ENCODE peak calls at places on chromosomes 16 and 17, in five cellular contexts. R, K, Q, F and P are unnamed samples.

GRCh38 chr17:57433396-57433944 is 177.1 kb downstream of the MSI2 start:
- DNase-seq in R (no peak), K (no peak), Q (no peak), F (no peak), P (no peak)

GRCh38 chr16:87580855-87581261 is 21.4 kb upstream of the JPH3 start:
- DNase-seq in R (no peak), K (no peak), Q (no peak), F (peak), P (no peak)

GRCh38 chr16:58464916-58465731 is 34.8 kb upstream of the NDRG4 start:
- DNase-seq in R (no peak), K (no peak), Q (no peak), F (no peak), P (no peak)

GRCh38 chr16:14015017-14015416 is 56.1 kb upstream of the MRTFB start:
- DNase-seq in R (no peak), K (no peak), Q (no peak), F (no peak), P (no peak)

GRCh38 chr16:528111-529011 is 849 bp downstream of the CAPN15 start:
- DNase-seq in R (no peak), K (no peak), Q (no peak), F (peak), P (peak)

GRCh38 chr17:67994827-67995567 is 1.3 kb downstream of the C17orf58 start:
- DNase-seq in R (no peak), K (no peak), Q (no peak), F (no peak), P (no peak)

GRCh38 chr17:67244621-67245072 is 349 bp downstream of the HELZ start:
- DNase-seq in R (no peak), K (peak), Q (no peak), F (peak), P (peak)

GRCh38 chr16:3413730-3414379 is 12.8 kb downstream of the ZNF174 start:
- DNase-seq in R (no peak), K (no peak), Q (no peak), F (no peak), P (no peak)

GRCh38 chr17:16820161-16820877 is 130.3 kb downstream of the CCDC144A start:
- DNase-seq in R (no peak), K (no peak), Q (no peak), F (no peak), P (no peak)

GRCh38 chr17:66272699-66273390 is 29.6 kb upstream of the PRKCA start:
- DNase-seq in R (no peak), K (no peak), Q (no peak), F (peak), P (no peak)

GRCh38 chr16:2527071-2527783 is 4.0 kb downstream of the CEMP1 start:
- DNase-seq in R (no peak), K (no peak), Q (no peak), F (no peak), P (no peak)

GRCh38 chr16:86215979-86216585 is 294.2 kb upstream of the FOXF1 start:
- DNase-seq in R (no peak), K (no peak), Q (no peak), F (no peak), P (no peak)

GRCh38 chr17:8108972-8109668 is 9.2 kb downstream of the ALOXE3 start:
- DNase-seq in R (no peak), K (no peak), Q (no peak), F (no peak), P (no peak)

GRCh38 chr17:9324864-9325263 is 250.8 kb downstream of the STX8 start:
- DNase-seq in R (no peak), K (no peak), Q (no peak), F (no peak), P (no peak)

GRCh38 chr16:67177743-67178699 is 5.7 kb downstream of the MATCAP1 start:
- DNase-seq in R (peak), K (peak), Q (peak), F (peak), P (peak)

GRCh38 chr17:46885956-46886663 is 34.7 kb downstream of the WNT9B start:
- DNase-seq in R (no peak), K (no peak), Q (no peak), F (no peak), P (no peak)

GRCh38 chr16:74611721-74612120 is 4.8 kb upstream of the GLG1 start:
- DNase-seq in R (no peak), K (no peak), Q (no peak), F (no peak), P (no peak)

GRCh38 chr17:77424585-77425344 is 284.0 kb downstream of the SEC14L1 start:
- DNase-seq in R (no peak), K (no peak), Q (peak), F (peak), P (peak)

GRCh38 chr16:50259334-50260205 is 6.8 kb upstream of the ADCY7 start:
- DNase-seq in R (no peak), K (no peak), Q (no peak), F (no peak), P (peak)